ENCODE peak calls at places on chromosomes 6 and 20, in six cellular contexts. T, S, U, B, V and D are unnamed samples.

GRCh38 chr20:61449916-61450315 is 197.9 kb downstream of the CDH4 start:
- DNase-seq in V (no peak), U (no peak), T (no peak), B (no peak), S (no peak), D (no peak)

GRCh38 chr6:109473120-109473519 is 9.9 kb downstream of the ZBTB24 start:
- DNase-seq in S (no peak), U (no peak), B (no peak), V (no peak), T (no peak), D (no peak)

GRCh38 chr6:152750694-152751093 is at the start of gene VIP:
- DNase-seq in U (peak; percentile 6), V (no peak), B (peak; percentile 90), S (peak; percentile 7), T (peak; percentile 86), D (no peak)

GRCh38 chr6:10414766-10415592 is at the start of gene TFAP2A:
- DNase-seq in B (peak; percentile 95), T (peak; percentile 96), S (peak; percentile 31), U (no peak), V (no peak), D (no peak)

GRCh38 chr20:9483131-9483530 is 31.3 kb upstream of the LAMP5 start:
- DNase-seq in S (no peak), B (no peak), V (no peak), T (no peak), U (no peak), D (no peak)

GRCh38 chr6:73515204-73516101 is 5.4 kb downstream of the EEF1A1 start:
- DNase-seq in T (peak; percentile 85), S (peak; percentile 73), B (peak; percentile 72), V (peak; percentile 37), U (peak; percentile 68), D (no peak)

GRCh38 chr6:131792091-131792496 is 15.7 kb upstream of the ENPP1 start:
- DNase-seq in S (peak; percentile 75), T (peak; percentile 66), V (no peak), U (no peak), B (peak; percentile 48), D (no peak)

GRCh38 chr6:48140221-48140620 is 29.2 kb upstream of the PTCHD4 start:
- DNase-seq in S (no peak), V (no peak), T (no peak), B (no peak), U (no peak), D (no peak)

GRCh38 chr6:16331328-16332174 is 93.2 kb downstream of the GMPR start:
- DNase-seq in T (peak; percentile 92), S (peak; percentile 59), B (peak; percentile 85), V (no peak), U (peak; percentile 60), D (peak; percentile 84)

GRCh38 chr6:170028629-170029345 is 262.1 kb downstream of the DLL1 start:
- DNase-seq in S (no peak), B (no peak), T (no peak), U (no peak), V (no peak), D (peak; percentile 60)

GRCh38 chr20:2859330-2860121 is 13.8 kb upstream of the PTPRA start:
- DNase-seq in B (no peak), V (no peak), T (no peak), S (peak; percentile 31), U (no peak), D (no peak)

GRCh38 chr6:158347335-158347734 is 35.1 kb downstream of the TULP4 start:
- DNase-seq in T (no peak), U (no peak), B (no peak), S (no peak), V (no peak), D (no peak)

GRCh38 chr20:62795023-62795761 is 1.1 kb upstream of the MRGBP start:
- DNase-seq in T (peak; percentile 51), V (peak; percentile 82), U (peak; percentile 62), B (peak; percentile 56), S (peak; percentile 41), D (peak; percentile 80)

GRCh38 chr6:44146685-44147084 is 11.9 kb upstream of the CAPN11 start:
- DNase-seq in V (no peak), S (no peak), B (no peak), T (no peak), U (no peak), D (no peak)

GRCh38 chr20:8043687-8044278 is 24.2 kb upstream of the TMX4 start:
- DNase-seq in S (peak; percentile 23), T (peak; percentile 63), V (peak; percentile 15), U (peak; percentile 71), B (peak; percentile 84), D (no peak)

GRCh38 chr6:110708295-110708965 is 106.8 kb downstream of the CDK19 start:
- DNase-seq in U (no peak), B (peak; percentile 45), S (peak; percentile 58), V (no peak), T (peak; percentile 40), D (no peak)

GRCh38 chr6:134707342-134707982 is 242.4 kb downstream of the ALDH8A1 start:
- DNase-seq in U (no peak), S (peak; percentile 62), T (peak; percentile 97), V (no peak), B (peak; percentile 59), D (no peak)

GRCh38 chr6:46719099-46719498 is 16.1 kb downstream of the PLA2G7 start:
- DNase-seq in S (peak; percentile 87), B (no peak), V (no peak), T (no peak), U (no peak), D (no peak)

GRCh38 chr20:13613917-13614316 is 24.8 kb downstream of the TASP1 start:
- DNase-seq in V (no peak), B (no peak), U (no peak), S (peak; percentile 62), T (no peak), D (no peak)

GRCh38 chr6:14743465-14744211 is 502.2 kb upstream of the JARID2 start:
- DNase-seq in V (no peak), S (peak; percentile 99), T (peak; percentile 51), B (no peak), U (no peak), D (no peak)

GRCh38 chr20:1286267-1287036 is 20.4 kb downstream of the SNPH start:
- DNase-seq in U (no peak), V (no peak), S (no peak), B (no peak), T (no peak), D (no peak)

GRCh38 chr6:157098999-157099398 is 224.3 kb downstream of the TMEM242 start:
- DNase-seq in V (no peak), S (no peak), U (no peak), B (no peak), T (no peak), D (no peak)

GRCh38 chr6:127201321-127201720 is 65.3 kb upstream of the RNF146 start:
- DNase-seq in T (peak; percentile 16), U (no peak), S (peak; percentile 79), V (no peak), B (no peak), D (no peak)

GRCh38 chr6:106520711-106521367 is 108.5 kb downstream of the RTN4IP1 start:
- DNase-seq in T (no peak), V (peak; percentile 80), S (no peak), B (no peak), U (no peak), D (peak; percentile 69)

GRCh38 chr6:435442-436307 is 44.1 kb downstream of the IRF4 start:
- DNase-seq in V (no peak), U (no peak), T (no peak), S (no peak), B (no peak), D (no peak)

GRCh38 chr6:129419324-129419723 is 290.7 kb downstream of the ARHGAP18 start:
- DNase-seq in U (no peak), S (no peak), B (no peak), T (no peak), V (no peak), D (no peak)
- H3K36me3 ChIP-seq in U (no peaks in the 10 kb centered on the region), S (no peaks in the 10 kb centered on the region), B (no peaks in the 10 kb centered on the region), T (no peaks in the 10 kb centered on the region), V (no peaks in the 10 kb centered on the region), D (no peaks in the 10 kb centered on the region)

DNA sequence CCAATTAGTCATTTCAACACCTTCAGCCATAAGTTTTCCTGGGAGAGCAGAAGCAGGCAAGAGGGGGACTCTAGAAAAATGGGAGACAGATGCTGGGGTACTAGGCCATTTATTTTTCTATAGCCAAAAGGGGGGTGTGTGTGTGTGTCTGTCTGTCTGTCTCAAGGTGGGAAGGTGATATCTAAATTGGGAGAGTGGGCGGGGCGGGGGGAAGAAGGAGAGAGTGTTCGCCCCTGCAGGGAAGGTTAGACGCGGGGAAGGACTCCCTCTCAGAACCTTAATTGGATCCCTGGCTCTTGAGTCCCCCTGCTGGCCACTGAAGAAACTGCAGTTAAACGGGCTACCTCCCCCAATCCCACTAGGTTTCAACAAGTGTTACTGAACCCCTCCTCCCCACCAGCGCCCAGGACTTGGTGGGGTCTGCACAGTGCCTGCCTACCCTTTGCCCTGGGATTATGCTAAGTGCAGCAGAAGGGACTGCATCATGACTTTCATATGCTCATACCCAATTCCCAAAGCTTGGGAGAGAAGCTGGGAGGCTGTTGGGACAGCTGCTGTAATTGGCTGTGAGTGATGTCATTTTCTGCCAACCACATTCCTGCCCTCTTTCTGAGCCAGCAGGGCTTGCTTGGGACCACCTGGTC is 45.8 kb downstream of the FOXP4 start:
- DNase-seq in U (peak; percentile 30), S (no peak), T (peak; percentile 84), B (peak; percentile 81), V (no peak), D (peak; percentile 78)
- H3K36me3 ChIP-seq in U (no peaks in the 10 kb centered on the region), S (peaks cover 2% of the 10 kb centered on the region), T (peaks cover 1% of the 10 kb centered on the region), B (no peaks in the 10 kb centered on the region), V (peaks cover 41% of the 10 kb centered on the region), D (peaks cover 33% of the 10 kb centered on the region)

DNA sequence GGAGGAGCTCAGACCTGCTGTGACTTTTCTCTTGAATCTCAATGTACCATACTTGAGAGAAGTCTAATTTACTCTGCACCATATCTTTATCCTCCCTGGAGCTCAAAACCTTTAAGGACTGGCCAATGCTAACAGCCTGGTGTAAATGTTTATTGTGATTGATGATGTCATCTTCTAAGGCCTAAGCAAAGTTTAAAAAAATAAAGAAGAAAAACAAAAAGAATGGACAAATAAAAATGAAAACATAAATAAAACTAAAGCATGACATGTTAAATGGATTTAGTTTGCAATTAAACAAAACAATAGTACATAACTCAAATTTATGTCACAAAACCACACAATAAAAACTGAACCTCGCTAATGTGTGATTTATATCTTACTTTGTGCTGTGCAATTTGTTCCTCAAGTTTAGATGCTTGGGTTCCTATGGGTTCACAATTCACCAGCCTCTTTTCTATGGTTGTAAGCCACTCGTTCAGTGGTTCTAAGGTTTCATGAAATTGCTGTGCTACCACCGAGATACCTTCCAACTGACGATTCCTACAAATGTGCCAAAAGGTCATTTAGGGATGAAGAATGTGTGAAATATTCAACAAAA is 113.0 kb downstream of the DST start:
- DNase-seq in B (no peak), S (peak; percentile 62), U (no peak), T (no peak), V (no peak), D (no peak)
- H3K36me3 ChIP-seq in B (no peaks in the 10 kb centered on the region), S (peaks cover 33% of the 10 kb centered on the region), U (peaks cover 3% of the 10 kb centered on the region), T (no peaks in the 10 kb centered on the region), V (no peaks in the 10 kb centered on the region), D (peaks cover 64% of the 10 kb centered on the region)

GRCh38 chr20:44958276-44958675 is 1.9 kb downstream of the TOMM34 start:
- DNase-seq in U (no peak), T (no peak), V (no peak), B (no peak), S (no peak), D (no peak)

GRCh38 chr20:44956410-44956809 is 3.8 kb downstream of the TOMM34 start:
- DNase-seq in T (no peak), S (no peak), B (no peak), U (no peak), V (no peak), D (no peak)

GRCh38 chr20:44952731-44953130 is 7.5 kb downstream of the TOMM34 start:
- DNase-seq in B (no peak), U (no peak), V (no peak), S (no peak), T (no peak), D (no peak)

GRCh38 chr20:44954198-44954597 is 6.0 kb downstream of the TOMM34 start:
- DNase-seq in U (no peak), V (no peak), S (no peak), B (no peak), T (no peak), D (no peak)

GRCh38 chr20:44955270-44955669 is 4.9 kb downstream of the TOMM34 start:
- DNase-seq in T (no peak), U (no peak), V (no peak), B (no peak), S (no peak), D (no peak)
- H3K36me3 ChIP-seq in T (peaks cover 8% of the 10 kb centered on the region), U (peaks cover 18% of the 10 kb centered on the region), V (peaks cover 22% of the 10 kb centered on the region), B (peaks cover 35% of the 10 kb centered on the region), S (peaks cover 60% of the 10 kb centered on the region), D (peaks cover 62% of the 10 kb centered on the region)